ENCODE peak calls at places on chromosomes 1 and 21, in six cellular contexts. Z is left ventricle myocardium inferior, D is tibial nerve, K is A549, T is heart right ventricle, S is ovary. Q is an unnamed sample.

GRCh38 chr1:204846546-204846945 is 24.1 kb upstream of the NFASC start:
- DNase-seq in Z (no peak), K (no peak), D (no peak), S (no peak), T (no peak), Q (no peak)

GRCh38 chr1:85276290-85277026 is at the start of gene BCL10:
- DNase-seq in S (peak; percentile 99), T (peak; percentile 99), Z (peak; percentile 99), D (peak; percentile 92), K (peak; percentile 85), Q (peak; percentile 100)

GRCh38 chr1:175207971-175208370 is 15.4 kb upstream of the KIAA0040 start:
- DNase-seq in D (no peak), T (no peak), S (no peak), K (no peak), Z (no peak), Q (no peak)

GRCh38 chr1:27342391-27342777 is 562 bp downstream of the SYTL1 start:
- DNase-seq in S (no peak), Z (no peak), K (no peak), D (no peak), T (no peak), Q (no peak)

GRCh38 chr1:151611288-151611790 is 511 bp upstream of the SNX27 start:
- DNase-seq in S (no peak), D (peak; percentile 72), K (no peak), Z (no peak), T (no peak), Q (no peak)

GRCh38 chr1:3494321-3495308 is 40.1 kb downstream of the ARHGEF16 start:
- DNase-seq in D (no peak), K (no peak), Z (no peak), S (no peak), T (no peak), Q (no peak)

GRCh38 chr1:31745898-31746668 is 18.1 kb downstream of the ADGRB2 start:
- DNase-seq in K (no peak), T (no peak), D (no peak), S (no peak), Z (no peak), Q (no peak)

GRCh38 chr1:167805041-167805556 is 83.3 kb downstream of the MPZL1 start:
- DNase-seq in Z (no peak), D (no peak), S (no peak), K (no peak), T (no peak), Q (no peak)

GRCh38 chr1:44714944-44715571 is 15.9 kb downstream of the RNU5D-1 start:
- DNase-seq in D (peak; percentile 71), T (no peak), S (peak; percentile 63), Z (peak; percentile 29), K (peak; percentile 78), Q (no peak)

GRCh38 chr21:44795342-44795741 is 6.3 kb downstream of the UBE2G2 start:
- DNase-seq in D (no peak), T (no peak), Z (no peak), K (no peak), S (no peak), Q (peak; percentile 11)

GRCh38 chr1:151197863-151198253 is 494 bp upstream of the PIP5K1A start:
- DNase-seq in T (no peak), Z (no peak), D (peak; percentile 12), S (no peak), K (no peak), Q (no peak)

GRCh38 chr1:201454568-201454967 is 14.4 kb downstream of the PHLDA3 start:
- DNase-seq in D (no peak), T (no peak), K (no peak), S (no peak), Z (no peak), Q (peak; percentile 50)

GRCh38 chr21:45033791-45034555 is 40.4 kb upstream of the ADARB1 start:
- DNase-seq in S (peak; percentile 49), D (peak; percentile 60), T (no peak), K (no peak), Z (no peak), Q (no peak)

GRCh38 chr21:33896691-33897090 is 18.9 kb downstream of the ATP5PO start:
- DNase-seq in K (no peak), Z (no peak), T (no peak), S (no peak), D (no peak), Q (no peak)

GRCh38 chr21:15057290-15057689 is 7.5 kb downstream of the NRIP1 start:
- DNase-seq in T (no peak), K (no peak), S (no peak), Z (no peak), D (no peak), Q (no peak)

GRCh38 chr1:206798384-206798996 is 26.2 kb upstream of the IL10 start:
- DNase-seq in K (no peak), D (no peak), T (no peak), Z (no peak), S (no peak), Q (no peak)

GRCh38 chr1:69814926-69815325 is 247.2 kb downstream of the LRRC7 start:
- DNase-seq in T (no peak), Z (no peak), K (no peak), S (no peak), D (no peak), Q (no peak)

GRCh38 chr1:94646786-94647555 is 105.4 kb upstream of the F3 start:
- DNase-seq in S (no peak), Z (no peak), K (no peak), T (no peak), D (no peak), Q (no peak)

GRCh38 chr1:17437260-17438175 is 2.0 kb downstream of the RCC2 start:
- DNase-seq in Z (peak; percentile 46), T (peak; percentile 47), K (no peak), D (no peak), S (peak; percentile 72), Q (no peak)

GRCh38 chr21:38667466-38667865 is 138.3 kb upstream of the ETS2 start:
- DNase-seq in T (no peak), K (no peak), D (no peak), Z (no peak), S (no peak), Q (no peak)

GRCh38 chr1:232965124-232965911 is 14.9 kb downstream of the NTPCR start:
- DNase-seq in Z (no peak), T (no peak), D (no peak), S (no peak), K (no peak), Q (no peak)

GRCh38 chr1:14924455-14925325 is 228.9 kb upstream of the TMEM51 start:
- DNase-seq in K (peak; percentile 43), T (peak; percentile 61), D (no peak), S (peak; percentile 81), Z (peak; percentile 64), Q (no peak)

GRCh38 chr1:7582439-7582972 is 188.6 kb upstream of the VAMP3 start:
- DNase-seq in D (no peak), S (peak; percentile 7), T (no peak), K (no peak), Z (no peak), Q (no peak)
- H3K27ac ChIP-seq in D (no peak overlapping the region), S (no peak overlapping the region), T (no peak overlapping the region), K (no peak overlapping the region), Z (no peak overlapping the region), Q (no peak overlapping the region)

GRCh38 chr1:190633488-190633887 is 155.8 kb upstream of the BRINP3 start:
- DNase-seq in D (no peak), K (no peak), T (no peak), Z (no peak), S (no peak), Q (no peak)
- TF ChIP-seq CTCF in D (no peak), K (no peak), T (no peak), Z (no peak), S (no peak), Q (no peak)

GRCh38 chr1:156245451-156246232 is 2.2 kb downstream of the PAQR6 start:
- DNase-seq in S (peak; percentile 49), Z (no peak), T (no peak), D (no peak), K (no peak), Q (no peak)
- H3K4me3 ChIP-seq in S (peak overlapping the region; percentile 6), Z (peak overlapping the region; percentile 53), T (peak overlapping the region; percentile 36), D (peak overlapping the region; percentile 41), K (no peak overlapping the region), Q (peak overlapping the region; percentile 56)

DNA sequence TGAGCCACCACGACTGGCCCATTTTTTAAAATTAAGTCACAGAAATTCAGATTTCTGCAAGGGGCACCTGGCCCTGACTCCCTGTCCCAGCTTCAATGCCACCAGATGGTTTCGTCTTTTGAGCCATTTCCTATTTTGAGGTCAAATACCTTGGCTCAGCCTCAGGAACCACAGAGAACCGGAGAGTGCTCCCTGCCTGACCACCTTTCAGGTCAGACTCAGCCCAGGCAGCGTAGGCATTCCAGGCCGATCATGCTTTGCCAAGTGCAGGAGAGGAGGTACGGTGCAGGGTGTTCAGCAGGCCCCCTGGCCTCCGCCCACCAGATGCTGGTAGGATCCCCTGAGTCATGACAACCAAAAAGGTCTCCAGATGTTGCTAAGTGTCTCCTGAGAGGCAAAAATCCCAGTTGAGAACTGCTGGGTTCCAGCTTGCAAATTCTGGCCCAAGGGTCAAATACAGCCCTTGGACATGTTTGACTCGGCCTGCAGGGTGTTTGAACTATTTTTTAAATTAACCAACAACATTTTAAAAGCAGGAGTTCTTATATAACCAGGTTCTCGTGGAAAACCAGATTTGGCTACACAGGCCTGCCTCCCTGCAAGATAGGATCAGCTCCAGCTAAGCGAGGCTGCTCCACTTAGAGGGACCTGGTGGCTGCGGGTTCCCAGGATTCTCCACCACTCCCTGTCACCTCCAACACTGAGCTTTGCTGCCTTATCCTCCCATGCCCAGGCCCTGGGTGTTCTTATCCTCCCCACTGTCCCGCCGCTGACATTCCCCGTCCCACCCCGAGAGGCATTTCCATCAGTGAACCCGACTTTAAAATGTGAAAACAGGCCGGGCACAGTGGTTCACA is 61.9 kb upstream of the TARDBP start:
- DNase-seq in S (no peak), K (no peak), Z (no peak), D (no peak), T (no peak), Q (no peak)
- H3K27ac ChIP-seq in S (no peak overlapping the region), K (no peak overlapping the region), Z (peak overlapping the region; percentile 27), D (no peak overlapping the region), T (no peak overlapping the region), Q (no peak overlapping the region)

GRCh38 chr1:208467401-208467800 is 223.2 kb upstream of the PLXNA2 start:
- DNase-seq in S (no peak), D (no peak), T (no peak), K (no peak), Z (no peak), Q (no peak)

GRCh38 chr1:208456487-208456886 is 212.3 kb upstream of the PLXNA2 start:
- DNase-seq in K (no peak), D (no peak), Z (no peak), S (no peak), T (no peak), Q (no peak)

GRCh38 chr1:208466054-208466590 is 221.9 kb upstream of the PLXNA2 start:
- DNase-seq in K (no peak), D (no peak), Z (no peak), S (no peak), T (no peak), Q (no peak)

GRCh38 chr1:208465266-208465665 is 221.1 kb upstream of the PLXNA2 start:
- DNase-seq in T (no peak), D (no peak), K (no peak), Z (no peak), S (no peak), Q (no peak)

GRCh38 chr1:208461680-208462079 is 217.5 kb upstream of the PLXNA2 start:
- DNase-seq in T (no peak), S (no peak), Z (no peak), K (peak; percentile 7), D (no peak), Q (no peak)
- TF ChIP-seq CTCF in T (no peak), S (no peak), Z (peak; percentile 15), K (no peak), D (no peak), Q (no peak)